ENCODE peak calls at places on chromosomes 6 and 20, in four cellular contexts. R is H9, U is mesendoderm, T is H1. Q is an unnamed sample.

GRCh38 chr20:32742322-32743236 is 688 bp downstream of the COMMD7 start:
- DNase-seq in R (no peak), T (no peak), U (peak), Q (no peak)

GRCh38 chr6:7201732-7202541 is 94.2 kb downstream of the RREB1 start:
- DNase-seq in R (no peak), U (no peak), T (no peak), Q (no peak)

GRCh38 chr6:166825553-166826145 is 130.7 kb downstream of the RNASET2 start:
- DNase-seq in R (no peak), U (no peak), T (no peak), Q (peak)

GRCh38 chr6:40355532-40355931 is 231.6 kb downstream of the LRFN2 start:
- DNase-seq in R (no peak), T (no peak), U (no peak), Q (no peak)

GRCh38 chr20:62603021-62603906 is 39.0 kb upstream of the SLCO4A1 start:
- DNase-seq in R (no peak), U (no peak), T (no peak), Q (peak)

GRCh38 chr6:12241493-12242214 is 48.5 kb upstream of the EDN1 start:
- DNase-seq in R (no peak), U (no peak), T (no peak), Q (no peak)

GRCh38 chr20:44961868-44962267 is 1.7 kb upstream of the TOMM34 start:
- DNase-seq in U (peak), T (no peak), R (no peak), Q (peak)

GRCh38 chr20:11001767-11002540 is 328.2 kb upstream of the JAG1 start:
- DNase-seq in T (peak), R (no peak), U (peak), Q (peak)

GRCh38 chr6:13877116-13877515 is 47.6 kb upstream of the RNF182 start:
- DNase-seq in U (no peak), R (no peak), T (no peak), Q (peak)

GRCh38 chr6:87376643-87377042 is 31.1 kb upstream of the CFAP206 start:
- DNase-seq in U (no peak), R (no peak), T (no peak), Q (no peak)

GRCh38 chr6:111171577-111172400 is 84.5 kb downstream of the SLC16A10 start:
- DNase-seq in T (no peak), U (no peak), R (no peak), Q (no peak)

GRCh38 chr6:155968921-155969320 is 513.3 kb upstream of the NOX3 start:
- DNase-seq in R (no peak), U (no peak), T (no peak), Q (no peak)

GRCh38 chr6:167645383-167645782 is 181.3 kb upstream of the AFDN start:
- DNase-seq in T (no peak), R (no peak), U (no peak), Q (no peak)

GRCh38 chr6:34757687-34758274 is 476 bp downstream of the SNRPC start:
- DNase-seq in U (no peak), T (no peak), R (no peak), Q (no peak)
- H3K18ac ChIP-seq in U (no peak), T (peak), R (peak), Q (peak)

GRCh38 chr6:15304337-15305078 is 58.6 kb downstream of the JARID2 start:
- DNase-seq in T (no peak), R (no peak), U (no peak), Q (no peak)
- H4K5ac ChIP-seq in T (no peak), R (no peak), U (no peak), Q (no peak)

DNA sequence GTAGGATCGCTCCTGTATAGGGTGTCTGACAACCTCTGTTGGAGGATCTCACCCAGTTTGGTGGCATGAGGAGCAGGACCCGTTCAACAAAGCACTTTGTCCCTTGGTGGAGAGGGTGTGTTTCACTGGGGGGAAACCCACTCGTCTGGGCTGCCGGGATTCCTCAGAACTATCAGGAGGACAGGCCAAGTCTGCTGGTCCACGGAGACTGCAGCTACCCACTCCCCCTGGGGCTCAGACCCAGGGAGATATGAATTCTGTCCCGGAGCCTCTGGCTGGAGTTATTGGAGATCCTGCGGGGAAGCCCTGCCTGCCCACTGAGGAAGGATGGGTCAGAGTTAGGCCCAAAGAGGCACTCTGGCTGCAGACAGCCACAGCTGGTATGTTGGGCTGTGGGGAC is 233.1 kb downstream of the PKHD1 start:
- DNase-seq in R (no peak), U (no peak), T (no peak), Q (no peak)
- H3K18ac ChIP-seq in R (no peak), U (no peak), T (no peak), Q (no peak)

GRCh38 chr6:18837013-18837412 is 449.9 kb downstream of the RNF144B start:
- DNase-seq in R (no peak), U (no peak), T (no peak), Q (no peak)

GRCh38 chr6:18835976-18836375 is 448.8 kb downstream of the RNF144B start:
- DNase-seq in T (no peak), U (peak), R (no peak), Q (no peak)
- H4K5ac ChIP-seq in T (no peak), U (no peak), R (no peak), Q (no peak)

DNA sequence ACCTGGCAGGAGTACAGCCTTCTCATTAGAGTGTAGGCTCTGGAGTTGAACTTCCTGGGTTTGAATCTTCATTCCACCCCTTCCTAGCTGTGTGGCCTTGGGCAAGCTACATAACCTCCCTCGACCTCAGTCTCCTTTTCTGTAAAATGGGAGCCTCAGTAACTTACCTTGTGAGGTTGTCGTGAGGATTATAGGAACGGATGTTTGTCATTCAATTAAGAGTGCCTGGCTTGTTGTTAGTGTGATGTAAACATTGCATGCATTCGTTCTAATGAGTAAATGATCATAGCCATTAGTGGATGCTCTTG is 45.2 kb downstream of the TOX2 start:
- DNase-seq in U (no peak), T (no peak), R (no peak), Q (no peak)
- H3K18ac ChIP-seq in U (no peak), T (no peak), R (no peak), Q (no peak)

GRCh38 chr6:53939830-53940229 is 145.0 kb downstream of the LRRC1 start:
- DNase-seq in R (no peak), U (peak), T (no peak), Q (no peak)

GRCh38 chr6:53934013-53934412 is 139.2 kb downstream of the LRRC1 start:
- DNase-seq in T (no peak), R (no peak), U (no peak), Q (no peak)

GRCh38 chr6:53938810-53939209 is 144.0 kb downstream of the LRRC1 start:
- DNase-seq in R (no peak), T (no peak), U (no peak), Q (peak)

GRCh38 chr6:53932502-53932901 is 137.7 kb downstream of the LRRC1 start:
- DNase-seq in T (no peak), U (no peak), R (no peak), Q (no peak)

GRCh38 chr6:53937461-53937860 is 142.7 kb downstream of the LRRC1 start:
- DNase-seq in R (no peak), U (no peak), T (no peak), Q (no peak)
- H4K5ac ChIP-seq in R (no peak), U (no peak), T (no peak), Q (no peak)

GRCh38 chr20:58822175-58822574 is 28.5 kb downstream of the GNAS-AS1 start:
- DNase-seq in T (no peak), U (peak), R (no peak), Q (no peak)

GRCh38 chr20:58818585-58819285 is 32.0 kb downstream of the GNAS-AS1 start:
- DNase-seq in T (no peak), R (no peak), U (no peak), Q (peak)

GRCh38 chr20:58816957-58817651 is 33.6 kb downstream of the GNAS-AS1 start:
- DNase-seq in R (no peak), T (no peak), U (no peak), Q (no peak)

GRCh38 chr20:58817748-58818147 is 33.0 kb downstream of the GNAS-AS1 start:
- DNase-seq in U (no peak), R (no peak), T (no peak), Q (no peak)

GRCh38 chr20:58819921-58820320 is 30.8 kb downstream of the GNAS-AS1 start:
- DNase-seq in U (no peak), T (no peak), R (no peak), Q (no peak)
- H3K18ac ChIP-seq in U (no peak), T (no peak), R (no peak), Q (no peak)

GRCh38 chr6:130409394-130410095 is 43.7 kb downstream of the TMEM200A start:
- DNase-seq in R (no peak), T (no peak), U (no peak), Q (peak)

GRCh38 chr6:130411481-130411880 is 45.7 kb downstream of the TMEM200A start:
- DNase-seq in T (no peak), U (no peak), R (no peak), Q (no peak)

GRCh38 chr6:130406935-130407532 is 41.2 kb downstream of the TMEM200A start:
- DNase-seq in U (peak), T (no peak), R (no peak), Q (no peak)

GRCh38 chr6:130405549-130405948 is 39.7 kb downstream of the TMEM200A start:
- DNase-seq in T (no peak), R (no peak), U (no peak), Q (no peak)
- H4K5ac ChIP-seq in T (no peak), R (no peak), U (no peak), Q (no peak)

GRCh38 chr20:50085146-50085480 is 27.8 kb downstream of the UBE2V1 start:
- DNase-seq in U (no peak), T (no peak), R (no peak), Q (no peak)
- H3K18ac ChIP-seq in U (no peak), T (no peak), R (no peak), Q (no peak)